ENCODE peak calls at places on chromosomes 6 and 20, in five cellular contexts. One of them, this sample, is unnamed.

GRCh38 chr6:28943557-28944411 is 20.0 kb upstream of the TRIM27 start:
- DNase-seq in stomach: peak; percentile 71
- DNase-seq in SK-N-SH: peak; percentile 75
- DNase-seq in GM12878: peak; percentile 42
- DNase-seq in HepG2: peak; percentile 84
- DNase-seq in this sample: peak; percentile 73

GRCh38 chr6:63372951-63373533 is 53.3 kb upstream of the LGSN start:
- DNase-seq in HepG2: no peak
- DNase-seq in SK-N-SH: no peak
- DNase-seq in stomach: no peak
- DNase-seq in GM12878: no peak
- DNase-seq in this sample: no peak

GRCh38 chr6:38350882-38351281 is 288.8 kb downstream of the BTBD9 start:
- DNase-seq in stomach: no peak
- DNase-seq in HepG2: no peak
- DNase-seq in GM12878: no peak
- DNase-seq in SK-N-SH: no peak
- DNase-seq in this sample: no peak

GRCh38 chr6:33312361-33313104 is 1.3 kb downstream of the TAPBP start:
- DNase-seq in SK-N-SH: peak; percentile 75
- DNase-seq in stomach: peak; percentile 78
- DNase-seq in HepG2: peak; percentile 84
- DNase-seq in GM12878: no peak
- DNase-seq in this sample: no peak

GRCh38 chr6:56536536-56536935 is 106.2 kb downstream of the DST start:
- DNase-seq in stomach: no peak
- DNase-seq in SK-N-SH: no peak
- DNase-seq in HepG2: no peak
- DNase-seq in GM12878: no peak
- DNase-seq in this sample: no peak

GRCh38 chr20:17648782-17649730 is 33.0 kb downstream of the RRBP1 start:
- DNase-seq in stomach: peak; percentile 76
- DNase-seq in SK-N-SH: peak; percentile 53
- DNase-seq in HepG2: no peak
- DNase-seq in GM12878: peak; percentile 5
- DNase-seq in this sample: no peak

GRCh38 chr6:162942860-162943259 is 215.1 kb downstream of the PACRG start:
- DNase-seq in SK-N-SH: no peak
- DNase-seq in GM12878: no peak
- DNase-seq in stomach: no peak
- DNase-seq in HepG2: no peak
- DNase-seq in this sample: no peak

GRCh38 chr20:40993794-40994540 is 34.7 kb upstream of the TOP1 start:
- DNase-seq in GM12878: no peak
- DNase-seq in HepG2: no peak
- DNase-seq in stomach: no peak
- DNase-seq in SK-N-SH: no peak
- DNase-seq in this sample: no peak

GRCh38 chr6:106216527-106216926 is 109.0 kb downstream of the ATG5 start:
- DNase-seq in GM12878: no peak
- DNase-seq in SK-N-SH: no peak
- DNase-seq in stomach: no peak
- DNase-seq in HepG2: no peak
- DNase-seq in this sample: no peak

GRCh38 chr6:148757944-148758343 is 11.1 kb downstream of the UST start:
- DNase-seq in stomach: no peak
- DNase-seq in GM12878: no peak
- DNase-seq in SK-N-SH: no peak
- DNase-seq in HepG2: no peak
- DNase-seq in this sample: no peak

GRCh38 chr6:43029120-43029519 is 7.7 kb downstream of the RRP36 start:
- DNase-seq in stomach: no peak
- DNase-seq in GM12878: no peak
- DNase-seq in SK-N-SH: no peak
- DNase-seq in HepG2: no peak
- DNase-seq in this sample: no peak

GRCh38 chr6:154989457-154989856 is 5.7 kb upstream of the TIAM2 start:
- DNase-seq in HepG2: no peak
- DNase-seq in GM12878: no peak
- DNase-seq in SK-N-SH: no peak
- DNase-seq in stomach: no peak
- DNase-seq in this sample: no peak

GRCh38 chr6:154984146-154984545 is 11.0 kb upstream of the TIAM2 start:
- DNase-seq in HepG2: no peak
- DNase-seq in SK-N-SH: no peak
- DNase-seq in GM12878: no peak
- DNase-seq in stomach: no peak
- DNase-seq in this sample: no peak

GRCh38 chr6:154981071-154981373 is 14.1 kb upstream of the TIAM2 start:
- DNase-seq in HepG2: peak; percentile 59
- DNase-seq in stomach: peak; percentile 53
- DNase-seq in GM12878: peak; percentile 15
- DNase-seq in SK-N-SH: no peak
- DNase-seq in this sample: no peak

GRCh38 chr6:154991207-154991606 is 3.9 kb upstream of the TIAM2 start:
- DNase-seq in SK-N-SH: no peak
- DNase-seq in GM12878: no peak
- DNase-seq in stomach: no peak
- DNase-seq in HepG2: no peak
- DNase-seq in this sample: no peak

GRCh38 chr6:154986787-154987235 is 8.3 kb upstream of the TIAM2 start:
- DNase-seq in SK-N-SH: no peak
- DNase-seq in stomach: no peak
- DNase-seq in HepG2: no peak
- DNase-seq in GM12878: no peak
- DNase-seq in this sample: no peak
- TF ChIP-seq POLR2AphosphoS5 in SK-N-SH: no peak
- TF ChIP-seq POLR2AphosphoS5 in stomach: no peak
- TF ChIP-seq POLR2AphosphoS5 in HepG2: no peak
- TF ChIP-seq POLR2AphosphoS5 in GM12878: no peak
- TF ChIP-seq POLR2AphosphoS5 in this sample: no peak

DNA sequence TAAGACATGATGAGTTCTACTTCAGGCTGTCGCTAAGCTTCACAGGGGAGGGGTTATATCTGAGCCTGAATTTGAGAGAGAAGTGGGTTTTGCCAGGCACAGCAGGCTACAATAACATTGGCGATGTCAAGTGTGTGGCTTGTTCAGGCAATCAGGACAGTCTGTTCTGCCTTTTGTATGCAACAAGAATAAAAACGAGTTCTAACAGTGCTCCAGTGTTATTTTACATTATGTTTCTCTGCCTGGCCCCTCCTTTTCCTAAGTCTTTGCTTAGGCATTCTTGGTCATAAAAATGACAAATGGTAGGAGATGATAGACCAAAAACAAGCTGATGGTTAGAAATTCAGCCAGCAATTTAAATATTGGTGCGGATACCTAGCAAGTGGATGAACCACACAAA is 26.8 kb downstream of the PAQR8 start:
- DNase-seq in SK-N-SH: no peak
- DNase-seq in HepG2: no peak
- DNase-seq in stomach: no peak
- DNase-seq in GM12878: no peak
- DNase-seq in this sample: no peak
- TF ChIP-seq EP300 in SK-N-SH: no peak
- TF ChIP-seq EP300 in HepG2: no peak
- TF ChIP-seq EP300 in stomach: no peak
- TF ChIP-seq EP300 in GM12878: no peak
- TF ChIP-seq EP300 in this sample: no peak

DNA sequence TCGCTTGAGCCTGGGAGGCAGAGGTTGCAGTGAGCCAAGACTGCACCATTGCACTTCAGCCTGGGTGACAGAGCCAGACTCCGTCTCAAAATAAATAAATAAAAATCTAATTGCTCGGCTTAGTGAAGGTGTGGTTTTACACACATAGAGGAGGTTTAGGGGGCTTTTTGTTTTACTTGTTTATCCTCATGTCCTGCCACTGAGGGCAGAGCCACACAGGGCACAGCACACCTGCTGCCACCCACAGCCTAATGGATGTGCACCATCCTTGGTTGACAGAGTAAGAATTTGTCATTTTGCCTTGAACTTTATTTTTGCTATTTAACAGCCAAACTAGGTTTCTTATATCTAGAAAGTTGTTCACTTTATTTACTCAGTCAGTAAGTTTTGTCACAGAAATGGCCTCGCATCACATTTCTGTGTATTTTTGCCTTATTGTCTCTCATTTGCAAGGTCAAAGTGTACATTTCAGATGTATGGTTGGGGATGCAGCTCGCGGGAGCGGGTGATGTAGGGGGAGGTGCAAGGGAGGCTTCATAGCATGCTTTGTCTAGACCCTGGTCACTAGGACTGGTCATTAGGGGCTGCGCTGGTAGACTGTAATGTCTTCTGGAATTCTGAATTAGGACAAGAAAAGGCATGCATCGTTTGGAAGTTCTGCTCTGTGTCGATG is 67.8 kb upstream of the NAA20 start:
- DNase-seq in GM12878: no peak
- DNase-seq in SK-N-SH: no peak
- DNase-seq in stomach: no peak
- DNase-seq in HepG2: no peak
- DNase-seq in this sample: no peak
- TF ChIP-seq POLR2AphosphoS5 in GM12878: no peak
- TF ChIP-seq POLR2AphosphoS5 in SK-N-SH: no peak
- TF ChIP-seq POLR2AphosphoS5 in stomach: no peak
- TF ChIP-seq POLR2AphosphoS5 in HepG2: no peak
- TF ChIP-seq POLR2AphosphoS5 in this sample: no peak

DNA sequence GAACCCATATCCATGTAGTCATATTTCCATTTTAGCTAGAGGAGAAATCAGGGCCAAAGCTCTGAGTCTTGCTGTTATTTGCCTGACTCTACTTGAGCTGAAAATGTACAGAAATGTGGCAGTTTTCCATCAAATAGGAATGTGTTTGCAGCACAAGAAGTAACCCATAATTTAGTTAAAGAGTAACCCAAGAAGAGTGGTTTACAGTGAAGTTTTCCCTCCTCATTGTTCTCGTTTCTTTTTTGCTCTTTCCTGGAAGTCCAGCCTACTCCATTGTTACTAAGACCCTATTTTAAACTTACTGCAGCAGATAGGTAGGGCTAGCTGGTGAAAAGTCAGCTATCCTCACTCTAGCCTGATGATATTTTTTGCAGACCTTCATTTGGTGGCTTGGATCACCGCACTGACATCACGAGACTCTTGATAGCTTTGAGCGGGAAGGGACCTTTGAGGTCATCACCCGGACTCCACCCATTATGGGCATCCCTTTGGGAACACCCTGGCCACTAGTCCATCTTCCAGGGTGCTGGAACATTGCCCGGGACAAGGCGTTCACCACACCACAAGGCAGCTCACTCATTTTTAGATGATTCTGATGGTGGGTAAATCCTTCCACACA is 28.0 kb upstream of the ADGRF5 start:
- DNase-seq in stomach: no peak
- DNase-seq in HepG2: no peak
- DNase-seq in GM12878: no peak
- DNase-seq in SK-N-SH: no peak
- DNase-seq in this sample: peak; percentile 70
- TF ChIP-seq EP300 in stomach: no peak
- TF ChIP-seq EP300 in HepG2: no peak
- TF ChIP-seq EP300 in GM12878: no peak
- TF ChIP-seq EP300 in SK-N-SH: no peak
- TF ChIP-seq EP300 in this sample: no peak

DNA sequence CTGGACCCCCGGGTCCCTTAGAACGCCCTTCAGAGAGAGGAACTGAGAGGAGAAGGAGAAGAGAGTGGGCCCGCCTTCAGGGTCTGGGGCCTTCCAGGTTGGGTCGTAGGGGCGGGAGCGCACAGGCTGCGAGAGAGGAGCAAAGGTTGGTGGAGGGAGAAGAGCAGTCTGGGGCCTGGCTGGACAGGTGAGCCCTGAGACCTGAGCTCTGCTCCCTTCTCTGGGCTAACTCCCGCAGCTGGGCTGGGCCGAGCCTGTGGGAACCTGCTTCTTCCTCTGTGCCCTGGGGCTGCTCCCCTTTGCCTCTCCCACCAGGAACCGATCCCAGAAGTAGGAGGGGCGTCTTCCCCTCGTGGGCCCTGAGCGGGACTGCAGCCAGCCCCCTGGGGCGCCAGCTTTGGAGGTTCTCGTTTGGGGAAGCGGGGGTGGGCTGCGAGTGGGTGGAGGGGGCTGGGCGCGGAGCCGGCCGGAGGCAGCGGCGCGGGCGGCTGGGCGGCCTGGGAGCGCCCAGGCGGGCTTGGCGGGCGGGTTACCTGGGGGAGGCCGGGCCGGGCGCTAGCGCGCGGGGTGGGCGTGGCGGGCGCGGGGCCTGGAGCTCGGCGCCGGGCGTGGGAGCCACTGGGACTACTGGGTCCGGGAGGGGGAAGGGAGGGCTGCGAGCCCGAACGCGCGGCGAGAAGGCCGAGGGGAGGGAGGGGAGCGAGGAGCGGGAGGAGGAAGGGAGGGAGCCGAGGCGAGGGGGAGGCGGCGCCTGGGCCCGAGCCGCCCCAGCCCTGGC is at the start of gene DDR1:
- DNase-seq in SK-N-SH: peak; percentile 91
- DNase-seq in HepG2: peak; percentile 38
- DNase-seq in GM12878: no peak
- DNase-seq in stomach: peak; percentile 89
- DNase-seq in this sample: peak; percentile 89
- TF ChIP-seq POLR2AphosphoS5 in SK-N-SH: no peak
- TF ChIP-seq POLR2AphosphoS5 in HepG2: peak; percentile 43
- TF ChIP-seq POLR2AphosphoS5 in GM12878: no peak
- TF ChIP-seq POLR2AphosphoS5 in stomach: peak; percentile 25
- TF ChIP-seq POLR2AphosphoS5 in this sample: no peak

GRCh38 chr6:125802383-125802782 is 11.6 kb downstream of the NCOA7 start:
- DNase-seq in GM12878: no peak
- DNase-seq in stomach: no peak
- DNase-seq in HepG2: no peak
- DNase-seq in SK-N-SH: no peak
- DNase-seq in this sample: no peak

GRCh38 chr6:125806813-125807212 is 16.1 kb downstream of the NCOA7 start:
- DNase-seq in SK-N-SH: no peak
- DNase-seq in stomach: no peak
- DNase-seq in GM12878: no peak
- DNase-seq in HepG2: no peak
- DNase-seq in this sample: no peak

GRCh38 chr6:125802943-125803377 is 12.2 kb downstream of the NCOA7 start:
- DNase-seq in stomach: no peak
- DNase-seq in SK-N-SH: no peak
- DNase-seq in GM12878: no peak
- DNase-seq in HepG2: no peak
- DNase-seq in this sample: no peak

GRCh38 chr6:125807293-125807692 is 16.5 kb downstream of the NCOA7 start:
- DNase-seq in HepG2: no peak
- DNase-seq in GM12878: no peak
- DNase-seq in stomach: no peak
- DNase-seq in SK-N-SH: no peak
- DNase-seq in this sample: no peak

DNA sequence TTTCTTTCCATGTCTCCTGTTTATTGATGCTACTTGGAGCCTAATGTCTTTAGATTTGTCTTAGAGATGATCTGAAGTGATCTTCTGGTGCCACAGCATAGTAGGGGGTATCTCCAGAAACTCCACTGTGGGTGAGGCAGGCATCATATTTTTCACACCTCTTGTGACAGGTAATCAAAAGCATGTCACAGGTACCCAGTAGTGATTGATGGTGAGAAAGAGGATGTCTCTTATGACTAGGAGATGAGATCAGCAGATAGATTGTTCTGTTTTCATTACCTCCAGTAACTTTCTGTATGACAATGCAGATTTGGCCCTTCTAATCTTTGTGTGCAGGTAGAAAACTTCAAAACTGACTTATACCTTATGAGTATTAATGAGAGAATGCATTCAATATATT is 13.5 kb downstream of the NCOA7 start:
- DNase-seq in SK-N-SH: no peak
- DNase-seq in stomach: no peak
- DNase-seq in GM12878: peak; percentile 61
- DNase-seq in HepG2: no peak
- DNase-seq in this sample: no peak
- TF ChIP-seq EP300 in SK-N-SH: no peak
- TF ChIP-seq EP300 in stomach: no peak
- TF ChIP-seq EP300 in GM12878: peak; percentile 83
- TF ChIP-seq EP300 in HepG2: no peak
- TF ChIP-seq EP300 in this sample: no peak

This sample was measured in suprapubic skin.